ENCODE peak calls at places on chromosomes 7 and 10, in six cellular contexts. O is cerebellar cortex, N is neural crest cell, T is nucleus accumbens, V is right cardiac atrium, F is substantia nigra. Q is an unnamed sample.

GRCh38 chr7:98569606-98570337 is 47.3 kb upstream of the NPTX2 start:
- DNase-seq in V (no peak), O (peak; percentile 19), T (peak; percentile 52), N (no peak), F (peak; percentile 16), Q (peak; percentile 30)

GRCh38 chr7:130845581-130846085 is 111.6 kb upstream of the KLF14 start:
- DNase-seq in V (no peak), O (no peak), F (no peak), N (no peak), T (no peak), Q (no peak)

GRCh38 chr10:18474111-18474455 is 177.3 kb downstream of the NSUN6 start:
- DNase-seq in N (no peak), F (no peak), V (no peak), T (no peak), O (no peak), Q (no peak)

GRCh38 chr7:18287482-18287881 is 208.1 kb upstream of the HDAC9 start:
- DNase-seq in N (no peak), T (no peak), F (no peak), O (no peak), V (no peak), Q (no peak)

GRCh38 chr10:12020574-12020973 is 22.0 kb downstream of the UPF2 start:
- DNase-seq in O (no peak), N (no peak), V (no peak), F (no peak), T (no peak), Q (no peak)

GRCh38 chr10:11813855-11814557 is 9.2 kb upstream of the PROSER2 start:
- DNase-seq in F (no peak), N (no peak), V (no peak), T (no peak), O (no peak), Q (no peak)

GRCh38 chr7:44277391-44277790 is 48.0 kb downstream of the CAMK2B start:
- DNase-seq in O (no peak), V (peak; percentile 42), F (no peak), T (no peak), N (no peak), Q (peak; percentile 5)

GRCh38 chr7:1704326-1705241 is 34.5 kb downstream of the ELFN1 start:
- DNase-seq in O (no peak), N (no peak), F (no peak), V (no peak), T (no peak), Q (no peak)

GRCh38 chr10:15860692-15861201 is 440 bp upstream of the MINDY3 start:
- DNase-seq in V (no peak), O (no peak), F (no peak), N (no peak), T (no peak), Q (no peak)

GRCh38 chr7:129466796-129467195 is 32.6 kb downstream of the STRIP2 start:
- DNase-seq in N (no peak), O (no peak), T (no peak), V (no peak), F (no peak), Q (no peak)

GRCh38 chr10:52729259-52730104 is 43.1 kb downstream of the MBL2 start:
- DNase-seq in F (no peak), N (no peak), V (no peak), T (no peak), O (no peak), Q (no peak)

GRCh38 chr10:7525314-7526016 is 114.6 kb upstream of the SFMBT2 start:
- DNase-seq in V (no peak), T (peak; percentile 12), N (peak; percentile 71), F (no peak), O (peak; percentile 81), Q (no peak)

GRCh38 chr7:135930565-135931423 is 46.4 kb downstream of the MTPN start:
- DNase-seq in T (no peak), N (no peak), F (no peak), O (peak; percentile 27), V (no peak), Q (no peak)

GRCh38 chr10:52540479-52540984 is 226.5 kb downstream of the DKK1 start:
- DNase-seq in T (no peak), V (no peak), F (no peak), N (no peak), O (no peak), Q (no peak)

GRCh38 chr10:77832243-77832642 is 94.3 kb downstream of the DLG5 start:
- DNase-seq in F (no peak), V (peak; percentile 47), N (no peak), O (peak; percentile 84), T (no peak), Q (peak; percentile 23)

GRCh38 chr7:77565917-77566316 is 28.8 kb downstream of the PTPN12 start:
- DNase-seq in F (no peak), V (no peak), T (no peak), O (no peak), N (no peak), Q (no peak)

GRCh38 chr10:30391266-30391665 is 42.2 kb upstream of the MTPAP start:
- DNase-seq in T (no peak), O (no peak), N (no peak), F (no peak), V (no peak), Q (no peak)

GRCh38 chr7:133139350-133139749 is 57.5 kb upstream of the CHCHD3 start:
- DNase-seq in T (no peak), O (peak; percentile 5), V (no peak), F (no peak), N (peak; percentile 12), Q (no peak)

GRCh38 chr10:70232155-70232858 is 922 bp downstream of the PPA1 start:
- DNase-seq in V (peak; percentile 64), O (peak; percentile 67), N (no peak), T (no peak), F (no peak), Q (peak; percentile 31)

GRCh38 chr10:68752711-68753110 is 31.7 kb downstream of the CCAR1 start:
- DNase-seq in O (no peak), F (no peak), V (no peak), T (no peak), N (no peak), Q (no peak)

GRCh38 chr10:90846746-90847145 is 11.1 kb downstream of the HTR7 start:
- DNase-seq in N (no peak), V (no peak), O (no peak), T (no peak), F (no peak), Q (no peak)

GRCh38 chr10:108039821-108040584 is 875.5 kb upstream of the SORCS1 start:
- DNase-seq in F (no peak), T (no peak), V (no peak), N (no peak), O (no peak), Q (no peak)

GRCh38 chr10:78250313-78251040 is 216.8 kb downstream of the RPS24 start:
- DNase-seq in O (no peak), T (no peak), N (no peak), V (no peak), F (no peak), Q (no peak)

GRCh38 chr7:70384891-70385290 is 747.1 kb upstream of the GALNT17 start:
- DNase-seq in N (no peak), O (no peak), T (no peak), F (no peak), V (no peak), Q (no peak)

GRCh38 chr7:73612598-73613269 is 11.6 kb downstream of the MLXIPL start:
- DNase-seq in F (no peak), N (no peak), O (no peak), V (no peak), T (no peak), Q (no peak)

GRCh38 chr7:130909881-130910672 is 176.1 kb upstream of the KLF14 start:
- DNase-seq in F (no peak), O (no peak), N (no peak), V (no peak), T (no peak), Q (no peak)

GRCh38 chr7:33590902-33591301 is 314.4 kb upstream of the BMPER start:
- DNase-seq in T (no peak), O (no peak), F (no peak), N (no peak), V (no peak), Q (no peak)

GRCh38 chr7:115634633-115635032 is 395.9 kb downstream of the TFEC start:
- DNase-seq in V (no peak), F (no peak), O (no peak), T (no peak), N (no peak), Q (no peak)

GRCh38 chr7:89029864-89030263 is 234.3 kb upstream of the TEX47 start:
- DNase-seq in N (no peak), T (no peak), V (no peak), O (no peak), F (no peak), Q (no peak)

GRCh38 chr7:30171753-30172447 is 37.1 kb downstream of the MTURN start:
- DNase-seq in V (no peak), O (no peak), N (no peak), T (no peak), F (no peak), Q (no peak)

GRCh38 chr7:23332881-23333612 is 33.9 kb downstream of the MALSU1 start:
- DNase-seq in F (no peak), T (no peak), V (peak; percentile 64), O (no peak), N (no peak), Q (peak; percentile 31)

GRCh38 chr7:100485514-100485913 is 1.8 kb downstream of the NYAP1 start:
- DNase-seq in N (no peak), O (no peak), F (no peak), T (no peak), V (no peak), Q (no peak)

GRCh38 chr10:84698989-84699388 is 370.6 kb downstream of the CCSER2 start:
- DNase-seq in N (no peak), O (no peak), T (no peak), F (no peak), V (no peak), Q (no peak)

GRCh38 chr10:73744690-73744994 is 470 bp downstream of the SEC24C start:
- DNase-seq in F (no peak), T (no peak), V (no peak), O (peak; percentile 60), N (peak; percentile 53), Q (no peak)

GRCh38 chr7:6564091-6564770 is 13.0 kb upstream of the GRID2IP start:
- DNase-seq in F (no peak), T (no peak), V (peak; percentile 84), O (peak; percentile 94), N (no peak), Q (no peak)

GRCh38 chr10:120646738-120647427 is 189.9 kb downstream of the PLPP4 start:
- DNase-seq in V (no peak), F (no peak), N (no peak), T (no peak), O (no peak), Q (no peak)

GRCh38 chr10:62373995-62374861 is at the start of gene ZNF365:
- DNase-seq in V (peak; percentile 67), F (peak; percentile 44), N (peak; percentile 38), O (peak; percentile 55), T (peak; percentile 76), Q (peak; percentile 16)

Q was measured in left ventricle myocardium inferior.